ENCODE peak calls at places on chromosome 21, in seven cellular contexts. E is WTC11, M is left lung, B is WERI-Rb-1, R is psoas muscle, F is GM23338, V is fibroblast of lung. T is an unnamed sample.

GRCh38 chr21:35578350-35578782 is 482.0 kb downstream of the SETD4 start:
- DNase-seq in E (no peak), M (no peak), B (no peak), R (no peak), F (no peak), V (peak), T (no peak)

GRCh38 chr21:25862596-25862995 is 127.8 kb downstream of the GABPA start:
- DNase-seq in E (peak), M (no peak), B (peak), R (no peak), F (peak), V (peak), T (no peak)

GRCh38 chr21:36104306-36105300 is 30.3 kb upstream of the CBR3 start:
- DNase-seq in E (peak), M (no peak), B (peak), R (peak), F (peak), V (peak), T (no peak)

GRCh38 chr21:36909423-36909822 is 57.0 kb downstream of the HLCS start:
- DNase-seq in E (no peak), M (no peak), B (no peak), R (no peak), F (no peak), V (peak), T (no peak)

GRCh38 chr21:19440792-19441494 is 1037.4 kb upstream of the TMPRSS15 start:
- DNase-seq in E (no peak), M (no peak), B (no peak), R (no peak), F (no peak), V (no peak), T (no peak)

GRCh38 chr21:43716376-43717165 is 2.4 kb upstream of the PDXK start:
- DNase-seq in E (no peak), M (no peak), B (no peak), R (no peak), F (no peak), V (peak), T (no peak)

GRCh38 chr21:27586986-27587385 is 620.1 kb upstream of the ADAMTS5 start:
- DNase-seq in E (no peak), M (no peak), B (no peak), R (no peak), F (no peak), V (no peak), T (no peak)

GRCh38 chr21:20971296-20971921 is 26.8 kb upstream of the NCAM2 start:
- DNase-seq in E (peak), M (no peak), B (peak), R (no peak), F (peak), V (peak), T (peak)

GRCh38 chr21:41361786-41362604 is at the start of gene MX2:
- DNase-seq in E (no peak), M (no peak), B (no peak), R (peak), F (no peak), V (peak), T (peak)

GRCh38 chr21:17461582-17461981 is 51.3 kb upstream of the CXADR start:
- DNase-seq in E (no peak), M (no peak), B (no peak), R (no peak), F (no peak), V (peak), T (no peak)

GRCh38 chr21:20110368-20110767 is 887.8 kb upstream of the NCAM2 start:
- DNase-seq in E (no peak), M (no peak), B (no peak), R (no peak), F (no peak), V (no peak), T (no peak)

GRCh38 chr21:17051054-17051453 is 461.8 kb upstream of the CXADR start:
- DNase-seq in E (no peak), M (no peak), B (no peak), R (no peak), F (peak), V (peak), T (no peak)

GRCh38 chr21:36889401-36889800 is 77.1 kb downstream of the HLCS start:
- DNase-seq in E (no peak), M (no peak), B (peak), R (no peak), F (no peak), V (peak), T (no peak)

GRCh38 chr21:36385233-36385908 is at the start of gene CHAF1B:
- DNase-seq in E (peak), M (peak), B (peak), R (peak), F (peak), V (peak), T (peak)

GRCh38 chr21:41799763-41800162 is 32.9 kb upstream of the RIPK4 start:
- DNase-seq in E (no peak), M (no peak), B (no peak), R (no peak), F (no peak), V (no peak), T (no peak)

GRCh38 chr21:24217141-24217540 is 1390.1 kb downstream of the MRPL39 start:
- DNase-seq in E (no peak), M (no peak), B (no peak), R (no peak), F (no peak), V (peak), T (no peak)

GRCh38 chr21:26964379-26964778 is 2.5 kb downstream of the ADAMTS5 start:
- DNase-seq in E (peak), M (peak), B (no peak), R (peak), F (peak), V (no peak), T (no peak)

GRCh38 chr21:17585875-17586450 is 26.7 kb downstream of the BTG3 start:
- DNase-seq in E (no peak), M (no peak), B (peak), R (no peak), F (peak), V (peak), T (no peak)

GRCh38 chr21:42988234-42988965 is 14.0 kb downstream of the PKNOX1 start:
- DNase-seq in E (no peak), M (no peak), B (no peak), R (no peak), F (no peak), V (peak), T (no peak)

DNA sequence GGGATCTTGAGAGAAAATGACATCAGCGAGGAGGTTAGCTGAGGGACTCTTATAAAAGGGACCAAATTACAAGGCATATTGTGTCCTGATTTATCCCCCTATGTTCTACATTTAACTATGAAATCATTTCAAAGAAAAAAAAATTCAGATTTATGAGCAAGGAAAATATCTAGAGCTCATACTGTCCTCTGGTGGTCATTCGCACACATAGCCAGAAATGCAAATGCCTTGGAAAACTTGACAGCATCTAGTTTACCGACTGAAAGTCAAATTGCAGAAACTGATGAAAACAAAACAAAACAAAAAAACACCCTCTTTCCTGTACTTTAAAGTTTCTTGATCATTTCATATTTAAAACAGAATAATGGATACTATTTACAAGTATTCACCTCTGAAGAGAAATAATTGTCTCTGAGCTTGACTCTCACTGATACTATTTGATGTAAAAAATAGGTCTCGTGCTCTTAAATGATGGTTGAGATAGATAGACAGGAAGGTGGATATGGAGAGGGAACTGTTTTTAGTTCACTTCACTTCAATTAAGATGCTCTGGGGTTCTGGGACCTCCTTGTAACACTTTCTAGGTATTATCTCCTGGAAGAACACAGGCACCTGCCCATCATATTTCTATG is 253.8 kb downstream of the PCP4 start:
- DNase-seq in E (no peak), M (no peak), B (no peak), R (no peak), F (peak), V (peak), T (no peak)
- TF ChIP-seq CTCF in E (peak), M (peak), B (peak), R (peak), F (peak), V (peak), T (peak)

GRCh38 chr21:44891631-44892031 is 18.1 kb upstream of the PTTG1IP start:
- DNase-seq in E (no peak), M (peak), B (no peak), R (peak), F (no peak), V (no peak), T (no peak)
- TF ChIP-seq CTCF in E (no peak), M (no peak), B (no peak), R (no peak), F (no peak), V (no peak), T (no peak)

GRCh38 chr21:23014021-23014420 is 2015.8 kb downstream of the NCAM2 start:
- DNase-seq in E (no peak), M (no peak), B (no peak), R (no peak), F (no peak), V (no peak), T (no peak)

GRCh38 chr21:23017989-23018388 is 2019.8 kb downstream of the NCAM2 start:
- DNase-seq in E (no peak), M (no peak), B (no peak), R (no peak), F (no peak), V (no peak), T (no peak)

GRCh38 chr21:23021481-23021880 is 2023.3 kb downstream of the NCAM2 start:
- DNase-seq in E (no peak), M (peak), B (no peak), R (no peak), F (no peak), V (no peak), T (no peak)

GRCh38 chr21:23020969-23021368 is 2022.8 kb downstream of the NCAM2 start:
- DNase-seq in E (no peak), M (no peak), B (no peak), R (no peak), F (no peak), V (no peak), T (no peak)

GRCh38 chr21:23016617-23017016 is 2018.4 kb downstream of the NCAM2 start:
- DNase-seq in E (peak), M (no peak), B (peak), R (no peak), F (peak), V (no peak), T (no peak)
- TF ChIP-seq CTCF in E (no peak), M (no peak), B (peak), R (no peak), F (peak), V (no peak), T (no peak)

DNA sequence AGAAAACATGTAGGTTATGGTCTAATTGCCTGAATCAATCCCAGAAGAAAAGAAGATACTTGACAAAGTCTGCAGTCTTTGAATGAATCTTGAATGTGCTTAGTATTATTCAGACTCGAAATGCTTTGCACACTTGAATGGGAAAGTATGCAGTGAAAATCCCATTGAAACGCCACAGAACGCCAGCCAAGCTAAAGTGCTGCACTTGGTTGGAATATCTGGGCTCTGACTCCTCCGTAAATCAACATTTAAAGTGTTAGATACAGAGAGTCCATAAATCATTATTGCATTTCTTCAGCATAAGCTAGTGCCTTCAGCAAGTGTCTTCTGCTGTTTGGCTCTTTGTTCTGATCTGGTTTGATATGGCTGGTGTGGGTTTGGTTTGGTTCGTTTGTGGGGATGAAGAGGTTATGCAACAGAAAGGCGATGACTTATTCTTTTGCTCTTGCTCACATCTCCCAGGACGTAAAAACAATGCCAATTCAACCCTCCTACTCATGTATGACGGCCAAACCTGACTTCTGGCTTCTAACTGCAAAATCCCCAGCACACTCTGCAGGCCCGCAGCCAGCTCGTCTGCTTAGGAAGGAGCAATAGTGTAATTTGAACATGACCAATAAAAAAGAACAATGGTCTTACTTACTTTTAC is 121.7 kb upstream of the ERG start:
- DNase-seq in E (no peak), M (no peak), B (no peak), R (peak), F (no peak), V (peak), T (no peak)
- TF ChIP-seq CTCF in E (no peak), M (no peak), B (no peak), R (no peak), F (no peak), V (no peak), T (no peak)

GRCh38 chr21:34073032-34073748 is at the start of the genes MRPS6 and SLC5A3:
- DNase-seq in E (peak), M (peak), B (peak), R (peak), F (peak), V (peak), T (peak)
- TF ChIP-seq CTCF in E (no peak), M (no peak), B (peak), R (no peak), F (peak), V (no peak), T (no peak)

GRCh38 chr21:46421191-46421750 is 37.4 kb upstream of the DIP2A start:
- DNase-seq in E (no peak), M (peak), B (no peak), R (peak), F (no peak), V (no peak), T (no peak)

GRCh38 chr21:46423546-46424061 is 35.1 kb upstream of the DIP2A start:
- DNase-seq in E (no peak), M (no peak), B (no peak), R (no peak), F (peak), V (no peak), T (no peak)

GRCh38 chr21:46420241-46421190 is 38.2 kb upstream of the DIP2A start:
- DNase-seq in E (no peak), M (peak), B (no peak), R (peak), F (no peak), V (no peak), T (no peak)

GRCh38 chr21:46422636-46423241 is 36.0 kb upstream of the DIP2A start:
- DNase-seq in E (no peak), M (peak), B (no peak), R (no peak), F (no peak), V (no peak), T (no peak)

DNA sequence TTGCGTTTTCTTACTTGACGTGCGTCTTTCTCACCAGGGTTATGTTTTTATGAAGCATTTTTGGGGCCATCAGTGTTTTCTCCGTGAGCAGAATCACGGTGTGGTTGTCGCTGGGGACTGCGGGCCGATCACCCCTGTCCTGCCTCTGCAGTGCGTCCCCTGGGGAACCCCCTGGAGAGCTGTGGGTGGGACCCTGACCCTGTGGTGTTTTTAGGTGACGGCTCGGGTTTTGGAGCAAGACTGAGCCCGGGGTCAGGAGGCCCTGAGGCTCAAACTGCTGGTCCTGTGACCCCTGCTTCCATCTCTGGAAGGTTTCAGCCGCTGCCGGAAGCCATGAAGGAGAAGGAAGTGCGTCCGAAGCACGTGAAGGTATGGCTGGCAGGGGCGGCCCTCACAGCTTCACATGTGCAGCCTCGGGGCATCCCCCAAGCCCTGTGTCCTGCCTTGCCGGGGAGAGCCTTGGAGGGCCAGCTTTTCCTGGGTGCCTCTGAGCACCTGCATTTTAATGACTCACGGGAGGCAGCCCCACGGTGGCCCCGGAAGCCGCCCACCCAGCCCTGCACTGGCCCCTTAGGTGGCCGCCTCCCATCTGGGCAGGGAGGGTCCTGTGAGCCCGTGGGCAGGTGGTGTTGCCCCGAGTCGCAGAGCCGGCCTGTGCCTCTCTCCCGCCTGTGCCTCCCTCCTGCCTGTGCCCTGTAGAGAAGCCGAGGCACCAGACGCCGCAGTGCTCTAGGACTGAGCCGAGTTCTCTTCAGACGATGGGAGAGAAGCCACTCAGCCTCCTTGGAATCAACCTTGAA is 36.7 kb upstream of the DIP2A start:
- DNase-seq in E (no peak), M (peak), B (no peak), R (peak), F (no peak), V (no peak), T (no peak)
- TF ChIP-seq CTCF in E (no peak), M (no peak), B (no peak), R (no peak), F (no peak), V (no peak), T (no peak)

GRCh38 chr21:38944903-38945302 is 139.2 kb downstream of the ETS2 start:
- DNase-seq in E (peak), M (no peak), B (no peak), R (no peak), F (peak), V (no peak), T (no peak)
- TF ChIP-seq CTCF in E (no peak), M (no peak), B (peak), R (no peak), F (peak), V (no peak), T (no peak)